ENCODE peak calls at places on chromosomes 13 and 19, in five cellular contexts. K is progenitor cell of endocrine pancreas; Z is anterior cingulate cortex; I is CD4-positive, alpha-beta memory T cell; W is activated CD4-positive, alpha-beta T cell treated with anti-CD3 and anti-CD28 coated beads, Interleukin-2, amount 50 U/mL, for 4 hours. L is an unnamed sample.

GRCh38 chr13:98445340-98446233 is 131.3 kb downstream of the STK24 start:
- DNase-seq in K (peak; percentile 70), Z (peak; percentile 28), I (peak; percentile 73), W (peak; percentile 72), L (peak; percentile 35)

GRCh38 chr19:17751103-17751911 is at the start of gene FCHO1:
- DNase-seq in K (no peak), Z (peak; percentile 36), I (peak; percentile 88), W (peak; percentile 87), L (no peak)

GRCh38 chr13:94800423-94800822 is 88.1 kb upstream of the SOX21 start:
- DNase-seq in K (no peak), Z (no peak), I (no peak), W (no peak), L (no peak)

GRCh38 chr19:5637971-5638370 is 15.1 kb downstream of the SAFB start:
- DNase-seq in K (no peak), Z (no peak), I (no peak), W (no peak), L (no peak)

GRCh38 chr13:80037505-80037888 is 303.4 kb downstream of the SPRY2 start:
- DNase-seq in K (no peak), Z (no peak), I (no peak), W (no peak), L (peak; percentile 96)

GRCh38 chr19:5369962-5370367 is 29.4 kb upstream of the PTPRS start:
- DNase-seq in K (peak; percentile 82), Z (peak; percentile 5), I (peak; percentile 10), W (peak; percentile 31), L (no peak)

GRCh38 chr19:41944336-41944735 is 14.8 kb downstream of the RABAC1 start:
- DNase-seq in K (no peak), Z (no peak), I (no peak), W (no peak), L (peak; percentile 30)

GRCh38 chr19:18086590-18087138 is at the start of gene IL12RB1:
- DNase-seq in K (no peak), Z (no peak), I (peak; percentile 75), W (peak; percentile 42), L (no peak)

GRCh38 chr19:42121666-42122069 is 10.6 kb downstream of the POU2F2 start:
- DNase-seq in K (no peak), Z (no peak), I (peak; percentile 63), W (peak; percentile 87), L (peak; percentile 86)

GRCh38 chr19:15466851-15467733 is 2.7 kb upstream of the RASAL3 start:
- DNase-seq in K (no peak), Z (no peak), I (peak; percentile 66), W (peak; percentile 67), L (peak; percentile 86)

GRCh38 chr13:49561064-49561410 is 24.3 kb downstream of the RCBTB1 start:
- DNase-seq in K (no peak), Z (no peak), I (no peak), W (no peak), L (no peak)

GRCh38 chr13:44884076-44884729 is 105.1 kb downstream of the NUFIP1 start:
- DNase-seq in K (no peak), Z (no peak), I (no peak), W (no peak), L (peak; percentile 83)

GRCh38 chr13:25253702-25254101 is 33.6 kb downstream of the MTMR6 start:
- DNase-seq in K (no peak), Z (no peak), I (no peak), W (no peak), L (no peak)

GRCh38 chr13:105937451-105937850 is 598.0 kb downstream of the EFNB2 start:
- DNase-seq in K (no peak), Z (no peak), I (no peak), W (no peak), L (no peak)

GRCh38 chr19:39827216-39827615 is 6.7 kb downstream of the DYRK1B start:
- DNase-seq in K (no peak), Z (no peak), I (no peak), W (no peak), L (no peak)

GRCh38 chr13:67971291-67971690 is 741.2 kb upstream of the PCDH9 start:
- DNase-seq in K (no peak), Z (no peak), I (no peak), W (no peak), L (no peak)

GRCh38 chr19:35637165-35637564 is 4.4 kb upstream of the ETV2 start:
- DNase-seq in K (no peak), Z (no peak), I (no peak), W (no peak), L (no peak)

GRCh38 chr13:35499131-35500051 is 22.9 kb upstream of the MAB21L1 start:
- DNase-seq in K (no peak), Z (no peak), I (no peak), W (no peak), L (no peak)

GRCh38 chr13:100347941-100348340 is 240.6 kb downstream of the GGACT start:
- DNase-seq in K (no peak), Z (no peak), I (no peak), W (no peak), L (no peak)

GRCh38 chr19:48341006-48341405 is 15.7 kb downstream of the EMP3 start:
- DNase-seq in K (no peak), Z (no peak), I (no peak), W (no peak), L (no peak)

GRCh38 chr19:44863990-44864389 is 17.9 kb downstream of the NECTIN2 start:
- DNase-seq in K (no peak), Z (no peak), I (no peak), W (no peak), L (no peak)

GRCh38 chr13:109166807-109167206 is 537.4 kb downstream of the MYO16 start:
- DNase-seq in K (no peak), Z (no peak), I (no peak), W (no peak), L (no peak)

GRCh38 chr13:51825165-51825592 is 19.8 kb downstream of the TMEM272 start:
- DNase-seq in K (no peak), Z (no peak), I (peak; percentile 84), W (no peak), L (no peak)

GRCh38 chr19:18659281-18660050 is 22.6 kb downstream of the KLHL26 start:
- DNase-seq in K (no peak), Z (no peak), I (no peak), W (no peak), L (no peak)

GRCh38 chr13:31209172-31209818 is 9.5 kb downstream of the B3GLCT start:
- DNase-seq in K (no peak), Z (peak; percentile 62), I (peak; percentile 32), W (no peak), L (peak; percentile 3)